ENCODE peak calls at places on chromosomes 3 and 15, in six cellular contexts. O is type B pancreatic cell, V is nephron progenitor cell, S is astrocyte of the spinal cord, A is fibroblast of villous mesenchyme, P is WERI-Rb-1. U is an unnamed sample.

GRCh38 chr15:86609275-86609674 is 529.6 kb downstream of the AGBL1 start:
- DNase-seq in V (no peak), A (no peak), O (no peak), S (no peak), P (no peak), U (no peak)

GRCh38 chr15:31212956-31213694 is 111.6 kb upstream of the TRPM1 start:
- DNase-seq in O (peak), V (no peak), P (no peak), A (peak), S (no peak), U (no peak)

GRCh38 chr3:56467801-56468183 is 475 bp downstream of the ERC2 start:
- DNase-seq in O (no peak), P (peak), V (peak), A (no peak), S (no peak), U (no peak)

GRCh38 chr3:170622369-170623159 is 36.7 kb upstream of the SLC7A14 start:
- DNase-seq in P (peak), A (peak), O (no peak), V (peak), S (peak), U (no peak)

GRCh38 chr15:26260517-26261133 is 397.5 kb upstream of the ATP10A start:
- DNase-seq in A (no peak), V (peak), S (no peak), P (peak), O (no peak), U (peak)

GRCh38 chr3:133442518-133442917 is 42.7 kb downstream of the BFSP2 start:
- DNase-seq in V (no peak), A (no peak), S (no peak), P (no peak), O (no peak), U (no peak)

GRCh38 chr3:66053009-66053782 is 14.5 kb upstream of the MAGI1 start:
- DNase-seq in S (no peak), O (no peak), A (no peak), V (no peak), P (no peak), U (no peak)

GRCh38 chr3:25438791-25439555 is 10.9 kb downstream of the RARB start:
- DNase-seq in V (no peak), S (peak), A (peak), O (no peak), P (no peak), U (no peak)

GRCh38 chr3:59925946-59926345 is 876.1 kb upstream of the CFAP20DC start:
- DNase-seq in O (no peak), S (no peak), P (no peak), A (no peak), V (no peak), U (no peak)

GRCh38 chr15:71707230-71708051 is 102.9 kb upstream of the NR2E3 start:
- DNase-seq in V (no peak), A (peak), P (no peak), O (no peak), S (no peak), U (no peak)

GRCh38 chr3:108017587-108017986 is 73.2 kb downstream of the CD47 start:
- DNase-seq in O (no peak), A (no peak), P (no peak), V (no peak), S (no peak), U (no peak)

GRCh38 chr3:11477286-11477935 is 166.3 kb downstream of the VGLL4 start:
- DNase-seq in P (no peak), V (no peak), A (peak), S (peak), O (no peak), U (no peak)

DNA sequence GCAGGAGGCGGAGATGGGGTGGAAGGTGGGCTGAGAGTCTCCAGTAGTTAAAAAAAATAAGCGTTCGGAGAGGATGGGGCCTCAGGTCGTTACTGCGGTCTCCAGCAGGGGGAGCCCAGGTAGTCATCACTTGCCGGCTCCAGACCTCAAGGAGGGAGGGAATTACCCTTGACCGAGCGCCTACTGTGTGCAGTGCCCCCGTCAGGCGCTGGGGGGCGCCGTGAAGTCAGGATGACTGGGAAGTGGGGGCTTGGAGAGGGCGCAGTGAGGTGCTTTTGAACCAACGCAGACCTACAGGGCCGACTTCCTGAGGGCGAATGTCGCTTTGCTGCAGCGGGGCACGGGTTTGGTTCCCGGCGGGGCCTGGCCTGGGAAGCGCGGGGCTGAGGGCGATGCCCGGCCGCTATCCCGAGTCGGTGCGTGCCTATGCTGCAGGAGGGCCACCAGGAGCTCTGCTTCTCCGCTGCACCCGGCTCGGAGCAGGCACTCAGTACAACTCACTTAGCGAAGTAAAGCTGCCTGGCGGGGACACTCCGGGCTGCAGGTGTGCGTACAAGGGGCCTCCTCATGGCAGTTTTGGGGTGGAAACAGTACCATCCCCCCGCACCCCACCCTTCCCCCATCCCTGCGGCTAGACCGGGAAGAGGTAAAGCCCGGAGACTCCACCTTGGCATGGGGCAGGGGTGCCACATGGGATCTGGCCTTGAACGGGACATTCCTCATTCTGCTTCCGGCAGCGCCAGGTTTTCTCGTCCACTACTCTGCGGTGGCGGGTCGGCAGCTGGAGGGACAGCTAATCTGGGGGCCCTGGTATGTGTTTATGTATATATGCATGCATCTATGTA is 79.8 kb downstream of the RHCG start:
- DNase-seq in A (peak), S (peak), O (peak), P (peak), V (peak), U (peak)
- TF ChIP-seq CTCF in A (peak), S (peak), O (peak), P (peak), V (peak), U (peak)

DNA sequence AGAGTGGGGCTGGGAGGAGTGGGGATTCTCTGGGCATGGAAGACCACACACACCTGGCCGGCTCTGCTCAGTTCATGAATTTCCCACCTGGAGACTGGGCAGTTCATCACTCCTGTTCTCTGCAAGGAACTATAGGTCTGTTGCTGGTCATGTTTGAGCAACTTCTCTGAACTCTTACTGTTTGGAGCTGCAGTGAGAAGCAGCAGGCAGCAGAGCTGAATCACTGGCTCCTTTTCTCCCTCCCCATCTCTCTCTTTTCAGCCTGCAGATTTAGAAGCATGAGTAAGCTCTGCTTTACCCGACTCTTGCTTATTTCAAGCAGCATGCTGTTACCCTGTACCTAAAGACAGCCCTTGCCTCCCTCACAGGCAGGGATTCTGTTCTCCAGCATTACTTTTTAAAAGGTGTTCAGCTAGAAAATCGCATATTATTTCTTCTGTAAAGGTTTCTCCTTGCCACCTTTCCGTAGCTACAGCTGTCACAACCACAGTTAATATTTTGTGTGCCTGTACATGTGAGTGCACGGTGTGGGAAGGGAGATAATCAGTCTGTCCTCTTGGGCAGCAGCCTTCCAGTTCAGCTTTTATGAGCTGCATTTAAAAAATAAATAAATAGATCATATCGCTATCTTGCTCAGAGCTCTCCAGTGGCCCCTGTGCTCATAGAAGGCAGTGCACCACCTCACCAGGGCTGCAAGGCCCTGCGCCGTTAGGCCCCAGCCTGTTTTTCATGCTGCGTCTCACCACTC is 131.6 kb downstream of the CHCHD6 start:
- DNase-seq in S (peak), A (peak), O (no peak), V (no peak), P (no peak), U (no peak)
- TF ChIP-seq CTCF in S (peak), A (peak), O (peak), V (no peak), P (no peak), U (no peak)

DNA sequence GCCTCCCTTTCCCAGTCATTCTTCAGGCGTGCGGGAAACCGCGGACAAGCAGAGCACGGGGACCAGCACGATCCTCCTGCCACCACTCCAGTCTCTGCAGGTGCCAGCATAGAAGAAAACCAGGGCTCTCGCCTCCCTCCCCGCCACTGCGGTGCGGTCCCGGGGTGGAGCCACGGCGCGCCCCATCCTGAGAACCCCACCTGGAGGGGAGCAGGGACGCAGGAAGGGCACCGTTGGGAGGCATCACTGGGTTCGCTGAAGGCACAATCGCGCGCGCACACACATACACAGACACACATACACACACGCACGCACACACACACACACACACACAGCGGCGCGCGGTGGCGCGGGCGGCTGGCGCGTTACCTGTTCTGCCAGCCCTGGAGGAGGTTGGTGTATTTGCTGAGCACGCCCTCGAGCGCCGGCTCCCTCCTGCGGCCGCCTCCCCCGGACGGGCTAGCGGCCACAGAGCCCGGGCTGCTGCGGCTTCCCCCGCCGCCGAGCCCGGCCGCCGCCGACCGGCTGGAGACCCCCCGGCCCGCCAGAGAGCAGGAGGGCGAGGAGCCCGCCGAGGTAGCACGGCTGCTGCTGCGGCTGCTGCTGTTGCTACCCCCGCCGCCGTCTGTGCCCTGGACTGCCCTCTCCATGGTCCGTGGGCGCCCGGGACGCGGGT is 394 bp downstream of the OSBPL10 start:
- DNase-seq in P (peak), O (peak), A (peak), S (peak), V (peak), U (peak)
- TF ChIP-seq CTCF in P (peak), O (no peak), A (no peak), S (no peak), V (no peak), U (no peak)

DNA sequence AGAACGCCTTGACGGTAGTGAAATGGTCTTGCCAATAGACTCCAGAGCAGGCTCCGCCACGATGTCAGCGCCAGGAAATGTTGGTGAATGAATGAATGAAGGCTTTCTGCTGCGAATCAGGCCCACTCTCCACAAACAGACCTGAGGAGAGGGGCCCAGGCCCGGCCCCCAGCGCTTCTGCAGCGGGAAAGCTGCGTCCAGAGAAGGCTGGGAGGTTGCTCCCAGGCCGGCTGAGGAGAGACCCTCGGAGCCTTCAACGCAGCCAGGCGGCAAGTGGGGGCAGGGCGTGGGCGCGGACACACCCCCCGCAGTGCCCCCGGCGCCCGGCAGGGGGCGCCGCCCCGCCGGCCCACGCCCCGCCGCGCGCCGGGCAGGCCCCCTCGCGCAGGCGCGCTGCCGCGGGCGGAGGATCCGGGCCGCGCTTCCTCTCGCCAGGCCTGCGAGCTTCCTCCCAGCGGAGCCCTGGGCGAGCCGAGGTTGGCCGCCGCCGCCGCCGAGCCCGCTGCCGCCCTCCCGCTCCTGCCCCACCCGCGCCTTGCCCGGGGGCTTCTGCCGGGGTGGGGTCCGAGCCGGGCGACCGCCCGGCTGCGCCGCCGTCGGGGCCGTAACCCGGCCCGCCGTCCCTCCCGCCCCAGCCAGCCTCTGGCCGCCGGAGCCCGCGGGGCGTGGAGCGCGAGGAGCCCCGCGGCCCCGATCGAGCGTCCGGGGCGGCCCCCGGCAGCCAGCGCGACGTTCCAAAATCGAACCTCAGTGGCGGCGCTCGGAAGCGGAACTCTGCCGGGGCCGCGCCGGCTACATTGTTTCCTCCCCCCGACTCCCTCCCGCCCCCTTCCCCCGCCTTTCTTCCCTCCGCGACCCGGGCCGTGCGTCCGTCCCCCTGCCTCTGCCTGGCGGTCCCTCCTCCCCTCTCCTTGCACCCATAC is at the start of gene CSK:
- DNase-seq in V (peak), S (peak), P (peak), O (peak), A (peak), U (peak)
- TF ChIP-seq CTCF in V (peak), S (peak), P (peak), O (peak), A (peak), U (peak)

GRCh38 chr3:165622356-165622755 is 214.9 kb downstream of the BCHE start:
- DNase-seq in S (no peak), P (no peak), V (no peak), O (no peak), A (no peak), U (no peak)
- TF ChIP-seq CTCF in S (no peak), P (no peak), V (no peak), O (no peak), A (no peak), U (peak)

GRCh38 chr15:59292393-59292792 is 80.3 kb downstream of the MYO1E start:
- DNase-seq in P (no peak), S (peak), V (no peak), A (no peak), O (no peak), U (no peak)
- TF ChIP-seq CTCF in P (no peak), S (no peak), V (no peak), A (no peak), O (no peak), U (no peak)

GRCh38 chr3:120440001-120440703 is 10.6 kb downstream of the FSTL1 start:
- DNase-seq in A (no peak), S (no peak), P (no peak), O (no peak), V (no peak), U (no peak)

GRCh38 chr3:120445654-120446053 is 5.1 kb downstream of the FSTL1 start:
- DNase-seq in S (no peak), P (no peak), V (no peak), O (no peak), A (no peak), U (no peak)

GRCh38 chr3:120440762-120441161 is 10.0 kb downstream of the FSTL1 start:
- DNase-seq in O (no peak), S (no peak), A (no peak), V (no peak), P (no peak), U (no peak)

GRCh38 chr3:120441776-120442175 is 9.0 kb downstream of the FSTL1 start:
- DNase-seq in P (no peak), O (no peak), A (no peak), V (no peak), S (no peak), U (no peak)

GRCh38 chr3:120442975-120443517 is 7.7 kb downstream of the FSTL1 start:
- DNase-seq in O (no peak), P (peak), V (no peak), S (no peak), A (no peak), U (no peak)
- TF ChIP-seq CTCF in O (peak), P (peak), V (no peak), S (peak), A (peak), U (no peak)

GRCh38 chr3:43401171-43401570 is 114.8 kb downstream of the SNRK start:
- DNase-seq in P (no peak), V (no peak), S (no peak), O (no peak), A (no peak), U (no peak)
- TF ChIP-seq CTCF in P (no peak), V (no peak), S (no peak), O (no peak), A (no peak), U (no peak)

GRCh38 chr3:9881440-9881839 is 1.4 kb upstream of the CIDEC start:
- DNase-seq in V (no peak), O (no peak), P (no peak), S (no peak), A (no peak), U (no peak)

GRCh38 chr3:9887478-9887877 is 2.9 kb upstream of the JAGN1 start:
- DNase-seq in O (no peak), S (no peak), P (no peak), V (no peak), A (no peak), U (no peak)

GRCh38 chr3:9886328-9886727 is 4.1 kb upstream of the JAGN1 start:
- DNase-seq in A (no peak), V (no peak), O (no peak), S (no peak), P (no peak), U (no peak)

GRCh38 chr3:9883676-9884554 is 3.9 kb upstream of the CIDEC start:
- DNase-seq in O (no peak), P (no peak), A (peak), V (no peak), S (peak), U (no peak)

GRCh38 chr3:9884555-9885165 is 4.6 kb upstream of the CIDEC start:
- DNase-seq in O (no peak), A (peak), V (no peak), P (no peak), S (peak), U (no peak)
- TF ChIP-seq CTCF in O (no peak), A (no peak), V (no peak), P (no peak), S (no peak), U (no peak)

GRCh38 chr15:72782274-72782992 is 1.1 kb downstream of the ADPGK start:
- DNase-seq in A (peak), V (no peak), O (no peak), P (no peak), S (no peak), U (peak)

GRCh38 chr15:72784233-72784876 is 797 bp upstream of the ADPGK start:
- DNase-seq in S (peak), P (peak), V (no peak), O (no peak), A (peak), U (peak)

GRCh38 chr15:72782993-72783562 is 480 bp downstream of the ADPGK start:
- DNase-seq in V (no peak), O (no peak), P (no peak), A (peak), S (no peak), U (peak)

GRCh38 chr15:72785452-72786243 is 2.1 kb upstream of the ADPGK start:
- DNase-seq in O (no peak), P (no peak), S (peak), V (no peak), A (no peak), U (peak)

GRCh38 chr15:72783563-72784232 is at the start of gene ADPGK:
- DNase-seq in A (peak), V (peak), P (peak), O (peak), S (peak), U (peak)
- TF ChIP-seq CTCF in A (no peak), V (no peak), P (peak), O (no peak), S (no peak), U (no peak)